ENCODE peak calls at places on chromosomes 7 and 10, in four cellular contexts. One of them, this sample, is unnamed. For H3K27me3, the result is how much of the 10 kb centered on the place peaks cover.

GRCh38 chr10:27446091-27446918 is 57.8 kb upstream of the RAB18 start:
- DNase-seq in heart right ventricle: no peak
- DNase-seq in psoas muscle: no peak
- DNase-seq in AG04450: peak
- DNase-seq in this sample: peak

GRCh38 chr7:77679608-77680007 is 16.7 kb upstream of the RSBN1L start:
- DNase-seq in psoas muscle: no peak
- DNase-seq in heart right ventricle: no peak
- DNase-seq in AG04450: no peak
- DNase-seq in this sample: no peak

GRCh38 chr7:94190599-94191061 is 186.5 kb upstream of the BET1 start:
- DNase-seq in AG04450: peak
- DNase-seq in heart right ventricle: no peak
- DNase-seq in psoas muscle: no peak
- DNase-seq in this sample: peak

GRCh38 chr10:72952901-72953223 is 1.7 kb downstream of the PLA2G12B start:
- DNase-seq in heart right ventricle: no peak
- DNase-seq in AG04450: no peak
- DNase-seq in psoas muscle: no peak
- DNase-seq in this sample: no peak

GRCh38 chr10:101482568-101482967 is 105.5 kb downstream of the POLL start:
- DNase-seq in heart right ventricle: no peak
- DNase-seq in psoas muscle: no peak
- DNase-seq in AG04450: no peak
- DNase-seq in this sample: no peak

GRCh38 chr7:85890244-85890811 is 703.5 kb upstream of the SEMA3D start:
- DNase-seq in AG04450: no peak
- DNase-seq in psoas muscle: no peak
- DNase-seq in heart right ventricle: no peak
- DNase-seq in this sample: peak

GRCh38 chr10:2772791-2773644 is 294.3 kb upstream of the PFKP start:
- DNase-seq in AG04450: no peak
- DNase-seq in psoas muscle: no peak
- DNase-seq in heart right ventricle: no peak
- DNase-seq in this sample: no peak

GRCh38 chr7:96685353-96685752 is 24.3 kb downstream of the SEM1 start:
- DNase-seq in AG04450: no peak
- DNase-seq in heart right ventricle: no peak
- DNase-seq in psoas muscle: no peak
- DNase-seq in this sample: no peak

GRCh38 chr7:89238156-89238555 is 442.6 kb upstream of the TEX47 start:
- DNase-seq in heart right ventricle: no peak
- DNase-seq in psoas muscle: no peak
- DNase-seq in AG04450: peak
- DNase-seq in this sample: no peak

GRCh38 chr10:24723788-24724380 is at the start of gene ARHGAP21:
- DNase-seq in psoas muscle: peak
- DNase-seq in AG04450: no peak
- DNase-seq in heart right ventricle: peak
- DNase-seq in this sample: peak

GRCh38 chr10:84308481-84309304 is 19.7 kb upstream of the CCSER2 start:
- DNase-seq in psoas muscle: no peak
- DNase-seq in heart right ventricle: peak
- DNase-seq in AG04450: peak
- DNase-seq in this sample: peak

GRCh38 chr10:114565066-114565465 is 93.0 kb downstream of the ABLIM1 start:
- DNase-seq in heart right ventricle: no peak
- DNase-seq in AG04450: no peak
- DNase-seq in psoas muscle: no peak
- DNase-seq in this sample: no peak

GRCh38 chr7:108146070-108146842 is 16.1 kb upstream of the LAMB4 start:
- DNase-seq in AG04450: peak
- DNase-seq in heart right ventricle: no peak
- DNase-seq in psoas muscle: no peak
- DNase-seq in this sample: peak

GRCh38 chr7:130363156-130363847 is 17.0 kb upstream of the CPA1 start:
- DNase-seq in AG04450: peak
- DNase-seq in psoas muscle: peak
- DNase-seq in heart right ventricle: no peak
- DNase-seq in this sample: peak

GRCh38 chr10:118272090-118272775 is 69.9 kb downstream of the FAM204A start:
- DNase-seq in heart right ventricle: no peak
- DNase-seq in psoas muscle: no peak
- DNase-seq in AG04450: peak
- DNase-seq in this sample: no peak

GRCh38 chr7:44261239-44261638 is 60.5 kb downstream of the YKT6 start:
- DNase-seq in AG04450: no peak
- DNase-seq in heart right ventricle: no peak
- DNase-seq in psoas muscle: no peak
- DNase-seq in this sample: no peak

GRCh38 chr7:23247602-23248335 is 1.2 kb downstream of the GPNMB start:
- DNase-seq in heart right ventricle: peak
- DNase-seq in psoas muscle: peak
- DNase-seq in AG04450: no peak
- DNase-seq in this sample: no peak

GRCh38 chr7:102019461-102019860 is 202.0 kb downstream of the CUX1 start:
- DNase-seq in psoas muscle: no peak
- DNase-seq in AG04450: no peak
- DNase-seq in heart right ventricle: no peak
- DNase-seq in this sample: no peak

GRCh38 chr10:43250925-43251663 is 15.8 kb downstream of the RASGEF1A start:
- DNase-seq in heart right ventricle: no peak
- DNase-seq in psoas muscle: peak
- DNase-seq in AG04450: no peak
- DNase-seq in this sample: no peak

GRCh38 chr7:69871213-69871885 is 273.1 kb downstream of the AUTS2 start:
- DNase-seq in psoas muscle: no peak
- DNase-seq in heart right ventricle: no peak
- DNase-seq in AG04450: no peak
- DNase-seq in this sample: no peak

GRCh38 chr10:29443745-29444523 is 155.1 kb downstream of the LYZL1 start:
- DNase-seq in psoas muscle: no peak
- DNase-seq in AG04450: no peak
- DNase-seq in heart right ventricle: no peak
- DNase-seq in this sample: no peak

GRCh38 chr10:6082496-6083395 is 6.1 kb upstream of the RBM17 start:
- DNase-seq in psoas muscle: peak
- DNase-seq in heart right ventricle: peak
- DNase-seq in AG04450: no peak
- DNase-seq in this sample: no peak

GRCh38 chr7:127396184-127396583 is 3.7 kb upstream of the ZNF800 start:
- DNase-seq in psoas muscle: no peak
- DNase-seq in AG04450: no peak
- DNase-seq in heart right ventricle: no peak
- DNase-seq in this sample: no peak

GRCh38 chr7:112080441-112080840 is 125.8 kb downstream of the DOCK4 start:
- DNase-seq in psoas muscle: no peak
- DNase-seq in AG04450: peak
- DNase-seq in heart right ventricle: no peak
- DNase-seq in this sample: no peak

GRCh38 chr10:12389154-12389734 is 39.9 kb downstream of the CAMK1D start:
- DNase-seq in psoas muscle: no peak
- DNase-seq in AG04450: no peak
- DNase-seq in heart right ventricle: no peak
- DNase-seq in this sample: no peak

GRCh38 chr7:128105228-128106022 is 74.2 kb upstream of the LRRC4 start:
- DNase-seq in heart right ventricle: no peak
- DNase-seq in psoas muscle: peak
- DNase-seq in AG04450: no peak
- DNase-seq in this sample: no peak

GRCh38 chr7:115410972-115411686 is 489.2 kb downstream of the MDFIC start:
- DNase-seq in heart right ventricle: no peak
- DNase-seq in psoas muscle: no peak
- DNase-seq in AG04450: no peak
- DNase-seq in this sample: no peak

GRCh38 chr7:17651926-17652385 is 288.3 kb downstream of the SNX13 start:
- DNase-seq in psoas muscle: no peak
- DNase-seq in heart right ventricle: no peak
- DNase-seq in AG04450: peak
- DNase-seq in this sample: peak

GRCh38 chr7:150916670-150917069 is 61.5 kb downstream of the KCNH2 start:
- DNase-seq in psoas muscle: peak
- DNase-seq in AG04450: no peak
- DNase-seq in heart right ventricle: no peak
- DNase-seq in this sample: no peak

GRCh38 chr7:150914966-150915365 is 62.6 kb downstream of the AOC1 start:
- DNase-seq in heart right ventricle: no peak
- DNase-seq in AG04450: no peak
- DNase-seq in psoas muscle: peak
- DNase-seq in this sample: no peak

GRCh38 chr7:150919160-150919559 is 59.0 kb downstream of the KCNH2 start:
- DNase-seq in psoas muscle: no peak
- DNase-seq in heart right ventricle: no peak
- DNase-seq in AG04450: no peak
- DNase-seq in this sample: no peak

GRCh38 chr7:150914196-150914595 is 61.9 kb downstream of the AOC1 start:
- DNase-seq in AG04450: no peak
- DNase-seq in psoas muscle: no peak
- DNase-seq in heart right ventricle: no peak
- DNase-seq in this sample: no peak

GRCh38 chr7:150918378-150918777 is 59.7 kb downstream of the KCNH2 start:
- DNase-seq in psoas muscle: no peak
- DNase-seq in heart right ventricle: no peak
- DNase-seq in AG04450: no peak
- DNase-seq in this sample: no peak
- H3K27me3 ChIP-seq in psoas muscle: under half
- H3K27me3 ChIP-seq in heart right ventricle: under half
- H3K27me3 ChIP-seq in AG04450: under half
- H3K27me3 ChIP-seq in this sample: under half

DNA sequence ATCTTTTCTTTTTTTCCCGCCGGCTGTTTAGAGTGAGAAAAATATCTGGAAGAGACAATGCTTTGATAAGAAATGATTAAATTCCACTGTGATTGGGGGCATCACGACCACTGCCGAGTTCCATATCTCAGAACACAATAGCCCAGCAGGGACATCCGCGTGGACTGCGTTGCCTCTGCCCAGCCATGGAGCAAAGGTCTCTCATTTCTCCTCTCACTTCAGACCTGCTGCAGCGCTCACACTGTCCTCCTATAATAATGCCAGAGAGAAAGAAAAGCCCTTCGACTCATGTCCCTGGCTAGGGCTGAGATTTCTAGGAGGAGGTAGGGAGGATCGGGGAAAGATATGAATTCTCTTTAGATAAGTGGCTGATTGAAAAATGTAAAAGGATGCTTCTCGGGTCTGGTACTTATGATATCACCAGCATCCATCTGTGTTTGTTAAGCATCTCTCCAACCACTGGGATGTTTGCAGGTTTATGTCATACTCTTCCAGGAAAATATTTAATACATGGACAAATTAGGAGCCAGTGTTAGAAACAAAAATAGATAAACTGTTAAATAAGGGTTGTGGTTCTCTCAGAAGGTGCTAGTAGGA is 472.9 kb upstream of the AKR1E2 start:
- DNase-seq in psoas muscle: no peak
- DNase-seq in AG04450: no peak
- DNase-seq in heart right ventricle: no peak
- DNase-seq in this sample: no peak
- H3K27ac ChIP-seq in psoas muscle: no peak
- H3K27ac ChIP-seq in AG04450: no peak
- H3K27ac ChIP-seq in heart right ventricle: peak
- H3K27ac ChIP-seq in this sample: no peak

DNA sequence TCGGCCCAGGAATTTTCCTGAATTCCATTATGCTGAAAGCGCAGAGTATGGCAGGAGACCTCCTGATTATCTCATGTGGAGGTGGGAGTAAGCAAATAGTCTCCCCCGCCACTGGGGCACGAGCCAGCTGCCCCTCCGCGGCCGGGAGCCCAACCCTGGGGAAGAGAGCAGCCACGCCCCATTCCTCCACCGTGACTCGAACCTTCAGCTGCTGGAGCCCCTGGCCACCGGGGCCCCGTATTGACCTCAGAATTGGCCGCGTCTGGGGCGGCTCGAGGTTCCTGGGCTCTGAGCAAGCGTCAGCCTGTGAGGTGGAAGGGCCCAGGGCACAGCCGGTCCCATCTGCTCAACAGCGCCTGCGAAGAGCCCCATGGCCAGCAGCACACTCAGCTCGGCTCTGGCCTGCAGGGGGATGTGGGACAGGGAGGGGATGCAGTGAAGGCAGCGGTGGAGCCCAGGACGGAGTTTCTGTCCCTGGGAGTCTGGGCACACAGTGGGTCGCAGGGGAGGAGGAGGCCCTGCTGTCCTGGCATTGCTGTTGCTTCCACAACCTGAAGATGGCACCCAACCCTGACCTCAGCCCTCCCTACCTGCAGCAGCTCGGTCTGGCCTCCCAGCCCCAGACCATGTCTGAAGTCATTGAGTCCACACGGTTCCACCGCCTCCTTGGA is 97.8 kb downstream of the CHST15 start:
- DNase-seq in heart right ventricle: peak
- DNase-seq in AG04450: peak
- DNase-seq in psoas muscle: peak
- DNase-seq in this sample: peak
- H3K27me3 ChIP-seq in heart right ventricle: under half
- H3K27me3 ChIP-seq in AG04450: under half
- H3K27me3 ChIP-seq in psoas muscle: under half
- H3K27me3 ChIP-seq in this sample: under half

DNA sequence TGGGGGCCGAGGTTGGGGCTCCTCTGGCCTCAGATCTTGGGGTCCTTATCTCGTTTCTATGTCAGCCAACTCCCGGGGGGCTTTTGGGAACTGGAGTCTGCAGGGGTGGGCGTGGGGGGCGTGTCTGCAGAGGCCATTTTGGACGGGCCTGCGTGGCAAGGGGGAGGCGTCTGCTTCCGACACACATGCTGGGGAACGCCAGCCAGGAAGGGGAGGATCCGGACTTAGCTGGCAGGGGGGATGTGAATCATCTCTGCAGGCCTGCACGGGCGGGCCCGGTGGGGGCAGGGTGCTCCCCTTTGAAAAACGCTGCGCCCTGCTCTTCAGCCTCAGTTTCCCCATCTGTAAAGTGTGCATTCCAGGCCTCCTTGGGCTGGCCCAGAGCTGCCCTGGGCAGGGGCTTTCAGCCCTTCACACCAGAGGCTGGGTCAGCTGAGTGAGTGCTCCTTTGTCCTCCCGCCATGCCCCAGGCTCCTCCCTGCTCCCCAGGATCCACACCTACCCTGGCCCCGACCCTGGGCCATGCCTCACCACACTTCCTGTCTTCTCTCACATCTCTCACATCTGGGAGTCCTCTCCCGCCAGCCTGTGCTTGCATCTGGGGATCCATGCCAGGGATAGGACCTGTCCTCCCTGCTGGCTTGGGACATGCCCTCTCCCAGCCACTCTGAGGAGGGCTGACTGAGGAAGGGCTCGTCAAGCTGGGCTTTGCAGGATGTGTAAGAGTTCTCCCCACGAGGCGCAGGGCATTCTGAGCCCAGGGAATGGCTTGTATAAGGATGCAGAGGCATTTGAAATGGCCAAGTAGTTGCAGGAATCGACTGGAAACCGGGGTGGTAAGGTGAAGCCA is 172.6 kb upstream of the TNRC18 start:
- DNase-seq in psoas muscle: peak
- DNase-seq in heart right ventricle: peak
- DNase-seq in AG04450: peak
- DNase-seq in this sample: peak
- H3K27ac ChIP-seq in psoas muscle: no peak
- H3K27ac ChIP-seq in heart right ventricle: peak
- H3K27ac ChIP-seq in AG04450: peak
- H3K27ac ChIP-seq in this sample: peak

This sample was measured in SJSA1.